ENCODE peak calls at places on chromosome 15, in four cellular contexts. One of them, this sample, is unnamed.

GRCh38 chr15:44308415-44308814 is 19.9 kb downstream of the GOLM2 start:
- DNase-seq in upper lobe of right lung: no peak
- DNase-seq in fibroblast of mammary gland: no peak
- DNase-seq in omental fat pad: no peak
- DNase-seq in this sample: no peak

GRCh38 chr15:78211189-78211921 is 23.0 kb downstream of the ACSBG1 start:
- DNase-seq in fibroblast of mammary gland: no peak
- DNase-seq in omental fat pad: no peak
- DNase-seq in upper lobe of right lung: no peak
- DNase-seq in this sample: peak; percentile 62

GRCh38 chr15:49415638-49416037 is 7.4 kb upstream of the FGF7 start:
- DNase-seq in omental fat pad: no peak
- DNase-seq in upper lobe of right lung: no peak
- DNase-seq in fibroblast of mammary gland: peak; percentile 91
- DNase-seq in this sample: peak; percentile 96

GRCh38 chr15:75208501-75209288 is 7.0 kb downstream of the C15orf39 start:
- DNase-seq in fibroblast of mammary gland: no peak
- DNase-seq in omental fat pad: no peak
- DNase-seq in upper lobe of right lung: no peak
- DNase-seq in this sample: no peak

GRCh38 chr15:25178835-25179672 is 224.3 kb downstream of the SNRPN start:
- DNase-seq in upper lobe of right lung: peak; percentile 48
- DNase-seq in fibroblast of mammary gland: no peak
- DNase-seq in omental fat pad: no peak
- DNase-seq in this sample: no peak

GRCh38 chr15:88539441-88539840 is 7.0 kb downstream of the DET1 start:
- DNase-seq in upper lobe of right lung: no peak
- DNase-seq in omental fat pad: no peak
- DNase-seq in fibroblast of mammary gland: no peak
- DNase-seq in this sample: peak; percentile 67

GRCh38 chr15:74028646-74029045 is 34.1 kb downstream of the PML start:
- DNase-seq in fibroblast of mammary gland: no peak
- DNase-seq in omental fat pad: no peak
- DNase-seq in upper lobe of right lung: no peak
- DNase-seq in this sample: no peak

GRCh38 chr15:83044156-83044555 is 22.9 kb downstream of the BTBD1 start:
- DNase-seq in omental fat pad: no peak
- DNase-seq in upper lobe of right lung: no peak
- DNase-seq in fibroblast of mammary gland: no peak
- DNase-seq in this sample: no peak

GRCh38 chr15:79973445-79974180 is 2.6 kb upstream of the BCL2A1 start:
- DNase-seq in omental fat pad: no peak
- DNase-seq in upper lobe of right lung: no peak
- DNase-seq in fibroblast of mammary gland: no peak
- DNase-seq in this sample: no peak

GRCh38 chr15:25713736-25714537 is 149.2 kb downstream of the ATP10A start:
- DNase-seq in upper lobe of right lung: no peak
- DNase-seq in fibroblast of mammary gland: no peak
- DNase-seq in omental fat pad: no peak
- DNase-seq in this sample: no peak

GRCh38 chr15:37793851-37794250 is 140.6 kb upstream of the TMCO5A start:
- DNase-seq in omental fat pad: no peak
- DNase-seq in upper lobe of right lung: no peak
- DNase-seq in fibroblast of mammary gland: peak; percentile 29
- DNase-seq in this sample: no peak
- TF ChIP-seq CTCF in omental fat pad: no peak
- TF ChIP-seq CTCF in upper lobe of right lung: no peak
- TF ChIP-seq CTCF in fibroblast of mammary gland: peak; percentile 46
- TF ChIP-seq CTCF in this sample: no peak

GRCh38 chr15:45664451-45664850 is 29.6 kb downstream of the SQOR start:
- DNase-seq in fibroblast of mammary gland: peak; percentile 42
- DNase-seq in omental fat pad: no peak
- DNase-seq in upper lobe of right lung: no peak
- DNase-seq in this sample: no peak

GRCh38 chr15:45665261-45665660 is 30.4 kb downstream of the SQOR start:
- DNase-seq in fibroblast of mammary gland: no peak
- DNase-seq in omental fat pad: no peak
- DNase-seq in upper lobe of right lung: no peak
- DNase-seq in this sample: no peak

GRCh38 chr15:45660231-45660979 is 25.6 kb downstream of the SQOR start:
- DNase-seq in fibroblast of mammary gland: peak; percentile 57
- DNase-seq in omental fat pad: no peak
- DNase-seq in upper lobe of right lung: no peak
- DNase-seq in this sample: peak; percentile 29

GRCh38 chr15:45666119-45666875 is 31.5 kb downstream of the SQOR start:
- DNase-seq in fibroblast of mammary gland: no peak
- DNase-seq in omental fat pad: no peak
- DNase-seq in upper lobe of right lung: no peak
- DNase-seq in this sample: no peak

DNA sequence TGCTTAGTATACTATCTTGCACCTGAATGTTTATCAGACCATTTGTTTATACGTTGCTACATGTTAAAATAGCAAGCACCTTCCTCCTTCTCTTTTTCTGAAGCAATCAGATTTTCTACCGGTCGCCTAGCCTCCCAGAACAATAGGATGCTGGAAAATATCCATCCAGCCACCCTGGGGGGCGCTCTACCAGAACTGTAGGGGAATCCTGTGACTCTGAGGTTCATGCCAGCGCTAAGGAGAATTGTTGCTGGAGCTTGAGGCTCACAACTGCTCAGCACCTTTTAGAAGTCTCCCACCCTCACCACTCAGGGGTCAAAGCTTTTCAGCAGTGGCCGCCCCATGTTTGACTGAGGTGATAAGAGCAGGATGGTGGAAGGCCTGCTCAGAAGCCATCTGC is 27.5 kb downstream of the SQOR start:
- DNase-seq in fibroblast of mammary gland: no peak
- DNase-seq in omental fat pad: no peak
- DNase-seq in upper lobe of right lung: no peak
- DNase-seq in this sample: no peak
- TF ChIP-seq CTCF in fibroblast of mammary gland: no peak
- TF ChIP-seq CTCF in omental fat pad: no peak
- TF ChIP-seq CTCF in upper lobe of right lung: no peak
- TF ChIP-seq CTCF in this sample: no peak

GRCh38 chr15:27844018-27844666 is 255.0 kb downstream of the OCA2 start:
- DNase-seq in upper lobe of right lung: no peak
- DNase-seq in fibroblast of mammary gland: peak; percentile 69
- DNase-seq in omental fat pad: no peak
- DNase-seq in this sample: peak; percentile 1
- TF ChIP-seq CTCF in upper lobe of right lung: no peak
- TF ChIP-seq CTCF in fibroblast of mammary gland: no peak
- TF ChIP-seq CTCF in omental fat pad: no peak
- TF ChIP-seq CTCF in this sample: no peak

GRCh38 chr15:65916664-65917406 is 47.5 kb downstream of the RAB11A start:
- DNase-seq in omental fat pad: no peak
- DNase-seq in fibroblast of mammary gland: peak; percentile 73
- DNase-seq in upper lobe of right lung: peak; percentile 74
- DNase-seq in this sample: peak; percentile 52
- TF ChIP-seq CTCF in omental fat pad: no peak
- TF ChIP-seq CTCF in fibroblast of mammary gland: peak; percentile 67
- TF ChIP-seq CTCF in upper lobe of right lung: peak; percentile 54
- TF ChIP-seq CTCF in this sample: peak; percentile 69

GRCh38 chr15:42134617-42135243 is 21.7 kb downstream of the PLA2G4F start:
- DNase-seq in fibroblast of mammary gland: no peak
- DNase-seq in upper lobe of right lung: no peak
- DNase-seq in omental fat pad: no peak
- DNase-seq in this sample: no peak

GRCh38 chr15:42133356-42133755 is 23.1 kb downstream of the PLA2G4F start:
- DNase-seq in upper lobe of right lung: no peak
- DNase-seq in fibroblast of mammary gland: no peak
- DNase-seq in omental fat pad: no peak
- DNase-seq in this sample: no peak

GRCh38 chr15:42136513-42136912 is 19.9 kb downstream of the PLA2G4F start:
- DNase-seq in fibroblast of mammary gland: no peak
- DNase-seq in omental fat pad: no peak
- DNase-seq in upper lobe of right lung: peak; percentile 8
- DNase-seq in this sample: no peak

GRCh38 chr15:42131826-42132806 is 24.3 kb downstream of the PLA2G4F start:
- DNase-seq in fibroblast of mammary gland: no peak
- DNase-seq in omental fat pad: no peak
- DNase-seq in upper lobe of right lung: peak; percentile 76
- DNase-seq in this sample: no peak

DNA sequence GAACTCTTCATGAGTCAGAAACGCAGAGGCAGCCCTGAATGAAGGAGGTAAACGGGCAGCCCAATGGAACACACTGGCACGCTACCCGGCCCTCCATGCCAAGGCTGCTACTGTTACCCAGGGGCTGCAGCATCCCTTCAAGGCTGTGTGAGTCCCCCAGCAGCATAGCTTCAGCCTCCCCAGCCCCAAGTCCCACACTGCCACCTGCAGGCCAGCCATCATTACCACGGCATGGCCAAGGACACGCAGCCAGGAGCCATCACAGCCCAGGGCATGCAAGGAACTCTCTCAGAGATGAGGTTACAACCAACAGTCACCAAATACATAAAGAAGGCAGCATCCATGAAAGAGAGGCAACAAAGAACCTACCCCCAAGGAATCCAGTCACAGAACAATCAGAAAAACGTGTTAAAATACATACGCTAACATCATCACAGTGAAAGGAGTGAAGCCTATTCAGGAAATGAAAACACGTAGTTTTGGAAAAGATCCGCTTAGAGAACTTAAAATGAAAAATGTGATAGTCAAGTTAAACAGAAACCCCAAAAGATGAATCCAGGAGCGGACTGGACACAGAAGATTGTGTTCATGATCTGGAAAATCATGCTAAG is 22.4 kb downstream of the PLA2G4F start:
- DNase-seq in fibroblast of mammary gland: peak; percentile 30
- DNase-seq in omental fat pad: no peak
- DNase-seq in upper lobe of right lung: peak; percentile 89
- DNase-seq in this sample: peak; percentile 21
- TF ChIP-seq CTCF in fibroblast of mammary gland: peak; percentile 69
- TF ChIP-seq CTCF in omental fat pad: no peak
- TF ChIP-seq CTCF in upper lobe of right lung: peak; percentile 62
- TF ChIP-seq CTCF in this sample: peak; percentile 69

GRCh38 chr15:70566047-70566835 is 197.1 kb downstream of the UACA start:
- DNase-seq in upper lobe of right lung: no peak
- DNase-seq in fibroblast of mammary gland: no peak
- DNase-seq in omental fat pad: no peak
- DNase-seq in this sample: peak; percentile 7
- TF ChIP-seq CTCF in upper lobe of right lung: no peak
- TF ChIP-seq CTCF in fibroblast of mammary gland: no peak
- TF ChIP-seq CTCF in omental fat pad: no peak
- TF ChIP-seq CTCF in this sample: no peak

GRCh38 chr15:84863480-84864428 is 20.7 kb upstream of the SLC28A1 start:
- DNase-seq in fibroblast of mammary gland: peak; percentile 36
- DNase-seq in omental fat pad: no peak
- DNase-seq in upper lobe of right lung: no peak
- DNase-seq in this sample: peak; percentile 12
- TF ChIP-seq CTCF in fibroblast of mammary gland: peak; percentile 26
- TF ChIP-seq CTCF in omental fat pad: no peak
- TF ChIP-seq CTCF in upper lobe of right lung: peak; percentile 7
- TF ChIP-seq CTCF in this sample: peak; percentile 22

GRCh38 chr15:66399276-66399675 is 12.6 kb downstream of the MAP2K1 start:
- DNase-seq in fibroblast of mammary gland: no peak
- DNase-seq in upper lobe of right lung: no peak
- DNase-seq in omental fat pad: no peak
- DNase-seq in this sample: no peak

GRCh38 chr15:66400351-66400774 is 13.7 kb downstream of the MAP2K1 start:
- DNase-seq in omental fat pad: no peak
- DNase-seq in upper lobe of right lung: no peak
- DNase-seq in fibroblast of mammary gland: peak; percentile 64
- DNase-seq in this sample: no peak

GRCh38 chr15:66403323-66403722 is 16.6 kb downstream of the MAP2K1 start:
- DNase-seq in upper lobe of right lung: no peak
- DNase-seq in fibroblast of mammary gland: no peak
- DNase-seq in omental fat pad: no peak
- DNase-seq in this sample: no peak

GRCh38 chr15:66402885-66403284 is 16.2 kb downstream of the MAP2K1 start:
- DNase-seq in omental fat pad: no peak
- DNase-seq in fibroblast of mammary gland: no peak
- DNase-seq in upper lobe of right lung: no peak
- DNase-seq in this sample: no peak

GRCh38 chr15:66401130-66402021 is 14.7 kb downstream of the MAP2K1 start:
- DNase-seq in omental fat pad: no peak
- DNase-seq in upper lobe of right lung: no peak
- DNase-seq in fibroblast of mammary gland: peak; percentile 25
- DNase-seq in this sample: no peak
- TF ChIP-seq CTCF in omental fat pad: no peak
- TF ChIP-seq CTCF in upper lobe of right lung: no peak
- TF ChIP-seq CTCF in fibroblast of mammary gland: peak; percentile 4
- TF ChIP-seq CTCF in this sample: no peak